ENCODE peak calls at places on chromosomes 6 and 20, in five cellular contexts. P is psoas muscle, B is omental fat pad, T is heart right ventricle, Z is iris pigment epithelial cell. C is an unnamed sample.
A peak's percentile ranks its signal among the peaks of the same experiment; 100 is the strongest.

GRCh38 chr6:17157617-17158016 is 55.8 kb downstream of the STMND1 start:
- DNase-seq in T (no peak), P (no peak), Z (no peak), B (no peak), C (no peak)

GRCh38 chr20:24983896-24984295 is 8.7 kb downstream of the APMAP start:
- DNase-seq in Z (no peak), T (no peak), B (no peak), P (no peak), C (no peak)

GRCh38 chr6:79280756-79281155 is 46.3 kb upstream of the HMGN3 start:
- DNase-seq in B (no peak), Z (no peak), T (no peak), P (no peak), C (no peak)

GRCh38 chr6:57094689-57095088 is 4.7 kb downstream of the ZNF451 start:
- DNase-seq in T (no peak), B (no peak), Z (no peak), P (no peak), C (no peak)

GRCh38 chr6:164889980-164890379 is 419.4 kb downstream of the C6orf118 start:
- DNase-seq in B (no peak), Z (no peak), P (no peak), T (no peak), C (no peak)

GRCh38 chr6:156564128-156564806 is 212.9 kb upstream of the ARID1B start:
- DNase-seq in T (peak; percentile 81), B (peak; percentile 63), P (peak; percentile 80), Z (peak; percentile 53), C (peak; percentile 86)

GRCh38 chr6:43248791-43249190 is 5.5 kb downstream of the TTBK1 start:
- DNase-seq in T (no peak), B (no peak), P (no peak), Z (no peak), C (no peak)

GRCh38 chr6:20600831-20601230 is 66.6 kb downstream of the CDKAL1 start:
- DNase-seq in T (no peak), B (no peak), Z (no peak), P (no peak), C (no peak)

GRCh38 chr6:149761438-149761837 is 11.9 kb downstream of the PCMT1 start:
- DNase-seq in T (no peak), P (no peak), Z (peak; percentile 12), B (no peak), C (no peak)

GRCh38 chr6:7770111-7770510 is 44.2 kb downstream of the BMP6 start:
- DNase-seq in T (no peak), B (no peak), P (no peak), Z (peak; percentile 64), C (no peak)

GRCh38 chr6:105453968-105454367 is 51.1 kb upstream of the PREP start:
- DNase-seq in P (no peak), Z (no peak), B (no peak), T (no peak), C (no peak)

GRCh38 chr6:43013020-43013842 is 515 bp downstream of the MEA1 start:
- DNase-seq in Z (peak; percentile 26), B (no peak), P (no peak), T (no peak), C (no peak)

C was measured in uterus.